ENCODE peak calls at places on chromosomes 11 and 22, in nine cellular contexts. U is HCT116, H is left lung, W is kidney, B is upper lobe of right lung, V is epithelial cell of proximal tubule, F is A549, G is RWPE2, P is heart right ventricle. J is an unnamed sample.

GRCh38 chr11:57648791-57649735 is 649 bp downstream of the YPEL4 start:
- DNase-seq in B (no peak), F (no peak), V (no peak), W (peak; percentile 70), P (no peak), U (no peak), G (no peak), H (no peak), J (peak; percentile 32)

GRCh38 chr11:95152878-95153856 is 63.5 kb downstream of the ENDOD1 start:
- DNase-seq in U (no peak), G (no peak), V (no peak), F (no peak), H (no peak), W (no peak), P (no peak), B (no peak), J (no peak)

GRCh38 chr11:71518506-71519471 is 8.3 kb upstream of the KRTAP5-7 start:
- DNase-seq in V (no peak), F (no peak), H (no peak), W (no peak), B (peak; percentile 53), P (no peak), U (no peak), G (no peak), J (no peak)

GRCh38 chr22:42190274-42190673 is 59.7 kb upstream of the CYP2D6 start:
- DNase-seq in G (no peak), W (no peak), U (no peak), F (no peak), V (no peak), P (no peak), B (no peak), H (no peak), J (no peak)

GRCh38 chr11:47099213-47099917 is 77.3 kb downstream of the ARFGAP2 start:
- DNase-seq in G (no peak), F (no peak), W (no peak), U (no peak), H (no peak), B (no peak), P (no peak), V (no peak), J (peak; percentile 6)

GRCh38 chr22:30115705-30116104 is 35.4 kb downstream of the HORMAD2 start:
- DNase-seq in V (no peak), P (no peak), G (no peak), F (no peak), W (no peak), B (no peak), U (peak; percentile 8), H (no peak), J (peak; percentile 13)

GRCh38 chr22:29768052-29768680 is 997 bp downstream of the UQCR10 start:
- DNase-seq in H (no peak), W (no peak), G (no peak), V (no peak), U (no peak), B (no peak), P (no peak), F (no peak), J (no peak)

GRCh38 chr11:119794141-119794665 is 65.2 kb upstream of the NECTIN1 start:
- DNase-seq in F (no peak), W (peak; percentile 58), H (no peak), U (no peak), G (no peak), B (peak; percentile 55), V (no peak), P (no peak), J (no peak)

GRCh38 chr22:23225724-23226496 is 45.6 kb downstream of the BCR start:
- DNase-seq in H (peak; percentile 72), B (peak; percentile 85), U (no peak), P (peak; percentile 56), G (peak; percentile 80), V (no peak), W (peak; percentile 89), F (peak; percentile 24), J (peak; percentile 81)

GRCh38 chr11:73480677-73481076 is 104.5 kb downstream of the RELT start:
- DNase-seq in V (no peak), P (no peak), W (no peak), B (no peak), U (no peak), H (no peak), F (no peak), G (no peak), J (peak; percentile 65)

GRCh38 chr11:68976563-68976962 is 4.2 kb downstream of the MRGPRD start:
- DNase-seq in H (peak; percentile 6), B (peak; percentile 29), W (peak; percentile 24), P (no peak), G (no peak), F (no peak), V (no peak), U (no peak), J (no peak)

DNA sequence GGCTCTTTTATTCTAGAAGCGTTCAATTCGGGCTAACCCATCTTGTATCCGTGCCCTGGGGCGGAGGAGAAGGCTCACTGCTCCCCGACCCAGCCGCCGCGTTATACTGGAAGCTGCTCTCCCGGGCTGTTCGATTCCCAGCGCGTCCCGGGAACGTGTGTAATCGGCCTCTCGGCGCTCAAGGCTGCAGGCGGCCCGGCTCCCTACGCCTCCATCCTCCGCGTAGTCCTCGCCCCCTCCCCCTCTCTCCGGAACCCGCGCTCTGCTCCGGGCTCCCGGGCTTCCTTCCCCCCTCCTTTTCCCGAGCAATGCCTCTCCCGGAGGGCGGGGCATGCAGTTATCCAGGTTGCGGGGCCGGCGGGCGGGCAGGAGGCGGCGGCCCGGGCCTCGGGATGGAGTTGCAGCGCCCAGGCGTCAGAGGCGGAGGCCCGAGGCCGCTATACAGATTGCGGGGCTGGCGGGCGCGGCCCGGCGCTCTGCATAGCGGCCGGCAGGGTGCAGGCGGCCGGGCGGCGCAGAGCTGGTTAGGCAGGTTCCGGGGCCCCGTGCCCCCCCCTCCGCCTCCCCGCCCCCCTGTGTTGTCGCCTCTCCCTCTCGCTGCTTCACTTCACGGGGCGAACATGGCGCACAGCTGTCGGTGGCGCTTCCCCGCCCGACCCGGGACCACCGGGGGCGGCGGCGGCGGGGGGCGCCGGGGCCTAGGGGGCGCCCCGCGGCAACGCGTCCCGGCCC is at the start of gene KMT2A:
- DNase-seq in U (peak; percentile 90), G (peak; percentile 97), F (peak; percentile 76), B (peak; percentile 99), W (peak; percentile 99), P (peak; percentile 99), V (no peak), H (peak; percentile 96), J (peak; percentile 97)
- TF ChIP-seq CTCF in U (no peak), G (no peak), F (no peak), B (no peak), W (peak; percentile 100), P (no peak), V (no peak), H (no peak), J (no peak)

DNA sequence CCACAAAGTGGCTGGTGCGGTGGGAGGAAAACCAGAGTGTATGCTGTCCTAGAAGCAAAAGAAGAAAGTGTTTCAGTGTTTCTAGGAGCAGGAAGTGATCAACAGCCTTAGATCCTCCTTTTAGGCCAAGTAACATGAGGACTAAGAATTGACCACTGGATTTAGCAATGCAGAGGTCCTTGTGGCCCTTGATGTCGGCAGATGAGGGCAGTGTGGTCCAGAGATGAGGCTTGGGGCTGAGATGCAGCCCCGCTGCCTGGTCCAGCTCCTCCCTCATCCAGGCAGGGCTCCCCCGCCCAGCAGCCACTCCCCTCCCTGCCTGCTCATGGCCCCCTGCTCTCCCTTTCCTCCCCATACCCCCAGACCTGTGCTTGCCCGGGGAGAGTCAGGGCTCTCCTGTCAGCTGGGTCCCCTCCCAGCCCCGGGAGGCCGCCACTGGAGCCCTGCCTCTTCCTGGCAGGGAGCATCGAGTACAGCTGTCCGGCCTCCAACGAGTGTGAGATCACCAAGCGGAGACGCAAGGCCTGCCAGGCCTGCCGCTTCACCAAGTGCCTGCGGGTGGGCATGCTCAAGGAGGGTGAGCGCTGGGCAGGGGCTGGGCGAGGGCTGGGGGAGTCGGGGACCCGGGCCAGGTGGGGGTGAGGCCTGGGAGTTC is 3.7 kb downstream of the TRMT112 start:
- DNase-seq in W (peak; percentile 83), V (no peak), U (no peak), H (no peak), B (peak; percentile 69), G (peak; percentile 67), P (peak; percentile 66), F (no peak), J (peak; percentile 60)
- H3K4me3 ChIP-seq in W (no peak overlapping the region), V (no peak overlapping the region), U (no peak overlapping the region), H (no peak overlapping the region), B (peak overlapping the region; percentile 8), G (no peak overlapping the region), P (peak overlapping the region; percentile 36), F (no peak overlapping the region), J (peak overlapping the region; percentile 28)

DNA sequence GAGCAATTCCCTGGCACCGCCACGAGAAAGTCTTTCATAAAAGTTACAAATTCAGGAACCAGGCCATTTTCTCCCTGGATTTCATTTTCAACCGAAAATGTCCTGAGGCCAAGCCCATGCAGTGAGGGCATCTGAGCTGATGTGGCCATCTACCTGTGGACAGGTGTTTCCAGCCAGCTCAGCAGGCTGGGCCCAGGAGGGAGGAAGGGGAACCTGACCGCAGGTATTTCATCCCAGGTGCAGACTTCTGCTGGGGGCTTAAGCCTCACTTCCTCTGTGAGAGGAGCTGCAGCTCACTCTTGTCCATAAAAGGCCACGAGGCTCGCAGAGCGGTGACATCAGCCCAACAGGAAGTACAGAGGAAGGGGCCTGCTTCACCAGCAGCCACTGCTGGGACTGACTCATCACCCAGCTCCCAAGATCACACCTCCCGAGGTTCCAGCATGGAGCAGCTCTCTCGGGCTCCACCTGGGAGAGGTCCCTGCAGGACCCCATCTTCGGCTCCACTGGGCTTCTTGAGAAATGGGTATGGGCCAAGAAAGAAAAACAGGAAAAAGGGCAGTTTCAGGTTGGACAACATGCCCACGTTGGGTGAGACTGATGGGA is 56.4 kb downstream of the MYH9 start:
- DNase-seq in P (peak; percentile 76), U (peak; percentile 82), W (peak; percentile 95), F (peak; percentile 67), G (peak; percentile 97), H (peak; percentile 90), V (peak; percentile 75), B (peak; percentile 85), J (peak; percentile 97)
- TF ChIP-seq CTCF in P (no peak), U (no peak), W (no peak), F (no peak), G (peak; percentile 6), H (no peak), V (peak; percentile 4), B (no peak), J (no peak)

GRCh38 chr22:19957445-19957844 is 15.8 kb upstream of the TXNRD2 start:
- DNase-seq in F (no peak), U (no peak), H (no peak), P (no peak), W (peak; percentile 64), B (no peak), G (peak; percentile 34), V (no peak), J (no peak)

GRCh38 chr22:19959587-19960490 is 18.2 kb upstream of the TXNRD2 start:
- DNase-seq in B (no peak), V (no peak), P (no peak), H (no peak), W (peak; percentile 75), F (no peak), G (peak; percentile 60), U (no peak), J (no peak)

GRCh38 chr22:19959043-19959586 is 17.5 kb upstream of the TXNRD2 start:
- DNase-seq in W (peak; percentile 96), G (peak; percentile 66), H (peak; percentile 75), P (peak; percentile 83), U (peak; percentile 65), B (peak; percentile 88), F (no peak), V (no peak), J (peak; percentile 72)

GRCh38 chr22:19960491-19961200 is 19.0 kb upstream of the TXNRD2 start:
- DNase-seq in P (no peak), V (no peak), B (no peak), G (peak; percentile 49), F (no peak), H (no peak), W (peak; percentile 63), U (no peak), J (no peak)

GRCh38 chr22:19958083-19959042 is 16.7 kb upstream of the TXNRD2 start:
- DNase-seq in W (peak; percentile 60), B (no peak), U (no peak), P (no peak), H (no peak), V (no peak), F (no peak), G (peak; percentile 13), J (peak; percentile 38)
- H3K4me3 ChIP-seq in W (peak overlapping the region; percentile 51), B (no peak overlapping the region), U (no peak overlapping the region), P (peak overlapping the region; percentile 27), H (no peak overlapping the region), V (peak overlapping the region; percentile 55), F (no peak overlapping the region), G (no peak overlapping the region), J (no peak overlapping the region)

J was measured in cardiac fibroblast.